ENCODE peak calls at places on chromosome 17, in four cellular contexts. One of them, this sample, is unnamed.

GRCh38 chr17:42783062-42783777 is 2.8 kb downstream of the WNK4 start:
- DNase-seq in IMR-90: peak
- DNase-seq in A549: peak
- DNase-seq in K562: no peak
- DNase-seq in this sample: no peak

GRCh38 chr17:39152134-39152884 is 872 bp upstream of the PLXDC1 start:
- DNase-seq in IMR-90: no peak
- DNase-seq in A549: no peak
- DNase-seq in K562: no peak
- DNase-seq in this sample: peak

GRCh38 chr17:32927724-32928526 is at the start of gene TMEM98:
- DNase-seq in IMR-90: peak
- DNase-seq in A549: no peak
- DNase-seq in K562: peak
- DNase-seq in this sample: peak

GRCh38 chr17:67477687-67478086 is 100.6 kb downstream of the PITPNC1 start:
- DNase-seq in IMR-90: peak
- DNase-seq in A549: no peak
- DNase-seq in K562: no peak
- DNase-seq in this sample: no peak

GRCh38 chr17:39553326-39553945 is 54.3 kb downstream of the NEUROD2 start:
- DNase-seq in IMR-90: peak
- DNase-seq in A549: no peak
- DNase-seq in K562: no peak
- DNase-seq in this sample: no peak

GRCh38 chr17:42133461-42134041 is 10.9 kb downstream of the HSPB9 start:
- DNase-seq in IMR-90: no peak
- DNase-seq in A549: no peak
- DNase-seq in K562: no peak
- DNase-seq in this sample: no peak

GRCh38 chr17:7651959-7652658 is 1.4 kb downstream of the ATP1B2 start:
- DNase-seq in IMR-90: no peak
- DNase-seq in A549: no peak
- DNase-seq in K562: no peak
- DNase-seq in this sample: no peak

GRCh38 chr17:9003355-9004131 is 17.8 kb upstream of the NTN1 start:
- DNase-seq in IMR-90: no peak
- DNase-seq in A549: no peak
- DNase-seq in K562: no peak
- DNase-seq in this sample: peak

GRCh38 chr17:19002191-19002590 is 2.4 kb downstream of the FAM83G start:
- DNase-seq in IMR-90: no peak
- DNase-seq in A549: no peak
- DNase-seq in K562: no peak
- DNase-seq in this sample: no peak

GRCh38 chr17:8846768-8847211 is 20.7 kb downstream of the PIK3R6 start:
- DNase-seq in IMR-90: peak
- DNase-seq in A549: peak
- DNase-seq in K562: peak
- DNase-seq in this sample: no peak

GRCh38 chr17:48530887-48531272 is at the start of gene HOXB1:
- DNase-seq in IMR-90: no peak
- DNase-seq in A549: no peak
- DNase-seq in K562: no peak
- DNase-seq in this sample: peak

GRCh38 chr17:48530208-48530886 is 464 bp downstream of the HOXB1 start:
- DNase-seq in IMR-90: no peak
- DNase-seq in A549: no peak
- DNase-seq in K562: no peak
- DNase-seq in this sample: no peak

GRCh38 chr17:48527742-48528028 is 3.1 kb downstream of the HOXB1 start:
- DNase-seq in IMR-90: no peak
- DNase-seq in A549: no peak
- DNase-seq in K562: no peak
- DNase-seq in this sample: no peak

GRCh38 chr17:48528153-48528912 is 2.5 kb downstream of the HOXB1 start:
- DNase-seq in IMR-90: no peak
- DNase-seq in A549: no peak
- DNase-seq in K562: peak
- DNase-seq in this sample: peak

GRCh38 chr17:48529191-48529979 is 1.4 kb downstream of the HOXB1 start:
- DNase-seq in IMR-90: no peak
- DNase-seq in A549: no peak
- DNase-seq in K562: no peak
- DNase-seq in this sample: peak
- TF ChIP-seq USF2 in IMR-90: no peak
- TF ChIP-seq USF2 in A549: no peak
- TF ChIP-seq USF2 in K562: no peak
- TF ChIP-seq USF2 in this sample: no peak

GRCh38 chr17:77555741-77556291 is 402.7 kb upstream of the TNRC6C start:
- DNase-seq in IMR-90: no peak
- DNase-seq in A549: peak
- DNase-seq in K562: no peak
- DNase-seq in this sample: no peak
- TF ChIP-seq USF2 in IMR-90: no peak
- TF ChIP-seq USF2 in A549: no peak
- TF ChIP-seq USF2 in K562: no peak
- TF ChIP-seq USF2 in this sample: no peak

GRCh38 chr17:53032861-53033271 is 789.9 kb upstream of the KIF2B start:
- DNase-seq in IMR-90: peak
- DNase-seq in A549: peak
- DNase-seq in K562: no peak
- DNase-seq in this sample: peak
- TF ChIP-seq USF2 in IMR-90: no peak
- TF ChIP-seq USF2 in A549: no peak
- TF ChIP-seq USF2 in K562: no peak
- TF ChIP-seq USF2 in this sample: no peak

DNA sequence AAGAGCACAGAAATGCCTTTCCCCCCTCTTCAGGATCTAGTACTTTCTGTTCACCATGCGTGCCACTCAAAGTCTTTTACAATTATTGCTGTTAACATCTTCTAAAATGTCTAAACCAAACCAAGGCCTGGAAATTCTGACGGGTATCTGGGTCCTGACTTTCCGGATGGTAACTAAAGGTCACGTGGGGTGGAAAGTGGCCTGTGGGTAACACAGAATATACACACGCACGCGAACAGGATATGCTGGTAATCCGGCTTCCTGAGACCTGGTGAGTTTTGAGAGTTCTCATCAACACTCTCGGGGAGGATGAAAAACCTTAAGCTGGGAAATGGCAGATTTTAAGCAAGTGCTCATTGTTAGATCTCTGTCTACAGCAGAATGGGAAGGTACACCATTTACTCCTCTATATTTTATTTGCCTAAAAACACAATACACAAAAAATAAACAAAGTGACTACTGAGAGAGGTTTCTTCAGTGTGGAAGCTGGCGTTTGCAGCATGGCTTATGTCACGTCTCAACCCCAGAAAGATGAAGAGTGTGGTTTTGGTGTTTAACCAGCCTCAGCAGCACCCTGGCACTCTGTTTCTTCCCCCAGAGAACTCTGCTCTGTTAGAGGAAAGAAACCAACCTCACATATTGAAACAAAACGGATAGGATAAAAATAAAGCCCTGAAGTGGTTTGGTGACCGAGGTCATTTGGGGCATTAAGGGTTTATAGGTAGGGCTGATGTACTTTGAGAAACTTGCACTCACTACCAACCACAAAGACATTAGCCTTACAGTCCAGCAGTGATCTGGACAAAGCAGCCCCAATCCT is 37.3 kb downstream of the SMG6 start:
- DNase-seq in IMR-90: no peak
- DNase-seq in A549: no peak
- DNase-seq in K562: no peak
- DNase-seq in this sample: no peak
- TF ChIP-seq USF2 in IMR-90: no peak
- TF ChIP-seq USF2 in A549: no peak
- TF ChIP-seq USF2 in K562: no peak
- TF ChIP-seq USF2 in this sample: no peak

This sample was measured in WTC11.